ENCODE peak calls at places on chromosomes 5 and 9, in six cellular contexts. G is heart right ventricle, H is astrocyte of the spinal cord, N is IMR-90, S is kidney, T is glutamatergic neuron. U is an unnamed sample.

GRCh38 chr9:127720865-127721227 is 5.0 kb downstream of the TTC16 start:
- DNase-seq in N (no peak), T (no peak), S (peak), G (no peak), H (no peak), U (no peak)

GRCh38 chr9:35822926-35823325 is 5.6 kb downstream of the FAM221B start:
- DNase-seq in G (no peak), N (peak), H (no peak), S (no peak), T (no peak), U (no peak)

GRCh38 chr9:37309136-37309535 is 113.4 kb upstream of the GRHPR start:
- DNase-seq in H (no peak), S (no peak), N (peak), G (no peak), T (no peak), U (peak)

GRCh38 chr5:176415240-176416122 is 858 bp downstream of the CLTB start:
- DNase-seq in G (no peak), S (no peak), N (peak), H (peak), T (no peak), U (peak)

GRCh38 chr5:35920890-35921289 is 17.5 kb downstream of the CAPSL start:
- DNase-seq in H (no peak), T (no peak), S (no peak), G (no peak), N (no peak), U (no peak)

GRCh38 chr5:128212206-128212788 is 128.7 kb downstream of the SLC12A2 start:
- DNase-seq in H (no peak), S (no peak), G (no peak), N (no peak), T (no peak), U (no peak)

GRCh38 chr9:80146466-80146865 is 574.7 kb downstream of the TLE4 start:
- DNase-seq in N (peak), S (no peak), T (no peak), H (peak), G (no peak), U (peak)

GRCh38 chr5:172600571-172600970 is 40.5 kb upstream of the NEURL1B start:
- DNase-seq in T (no peak), H (no peak), S (no peak), G (peak), N (no peak), U (no peak)

GRCh38 chr9:21695443-21695842 is 107.0 kb upstream of the MTAP start:
- DNase-seq in S (no peak), H (no peak), N (no peak), T (no peak), G (no peak), U (no peak)

GRCh38 chr5:145924849-145925248 is 11.5 kb upstream of the SH3RF2 start:
- DNase-seq in G (no peak), N (no peak), S (no peak), H (no peak), T (no peak), U (no peak)

GRCh38 chr5:140224658-140225057 is 49.7 kb downstream of the CYSTM1 start:
- DNase-seq in S (no peak), G (no peak), T (no peak), H (no peak), N (no peak), U (no peak)

GRCh38 chr5:93162201-93162654 is 418.8 kb downstream of the NR2F1-AS1 start:
- DNase-seq in S (no peak), H (peak), T (peak), N (no peak), G (no peak), U (peak)

GRCh38 chr9:128149001-128149701 is at the start of gene LCN2:
- DNase-seq in T (no peak), N (no peak), G (no peak), S (peak), H (no peak), U (no peak)

GRCh38 chr5:126746290-126746689 is 30.6 kb upstream of the LMNB1 start:
- DNase-seq in S (no peak), H (no peak), N (no peak), G (no peak), T (no peak), U (no peak)

DNA sequence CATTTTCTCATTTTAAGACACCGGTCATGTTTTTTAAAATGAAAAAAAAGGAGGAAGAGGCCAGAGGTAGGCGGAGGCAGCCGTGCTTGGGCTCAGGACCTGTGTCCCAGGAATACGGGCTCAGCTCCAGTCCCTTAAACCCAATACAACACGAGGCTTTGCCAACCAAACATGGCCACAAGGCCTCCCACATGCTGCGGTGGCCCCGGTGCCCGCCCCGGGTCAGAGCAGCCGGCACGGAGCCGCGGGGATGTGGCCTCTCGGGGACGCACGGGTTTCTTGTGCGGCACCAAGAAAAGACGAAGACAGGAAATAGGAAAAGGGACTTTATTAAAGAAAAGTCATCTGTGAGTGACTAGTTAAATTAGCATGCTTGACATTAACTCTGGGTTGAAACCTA is 25.3 kb upstream of the CAMSAP1 start:
- DNase-seq in G (no peak), N (no peak), S (peak), T (no peak), H (no peak), U (no peak)
- TF ChIP-seq CTCF in G (no peak), N (no peak), S (no peak), T (no peak), H (no peak), U (no peak)

DNA sequence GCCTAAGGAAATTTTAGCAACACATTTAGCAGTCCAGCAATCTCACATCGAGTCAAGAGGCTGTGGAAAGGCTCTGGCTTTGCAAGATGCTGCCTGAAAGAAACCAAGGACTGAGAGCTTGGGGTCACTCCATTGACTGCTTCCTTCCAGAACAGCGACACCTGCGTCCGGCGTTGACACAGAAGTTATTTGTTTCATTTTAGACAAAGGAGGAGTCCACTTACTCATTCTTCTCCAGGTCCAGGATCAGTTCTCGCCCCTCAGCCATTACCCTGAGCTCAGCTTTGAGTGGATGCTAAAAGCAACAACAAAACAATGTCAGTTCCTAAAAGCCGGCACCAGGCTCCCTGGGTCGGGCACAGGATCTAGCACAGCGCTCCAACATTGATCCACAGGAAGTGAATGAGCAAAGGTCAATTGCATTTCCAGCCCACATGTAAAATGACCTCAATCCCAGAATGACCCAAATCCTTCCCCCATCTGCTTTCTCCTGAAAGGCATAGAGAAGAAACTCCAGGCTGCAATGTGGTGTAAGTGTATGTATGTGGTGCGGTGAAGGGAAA is 11.3 kb downstream of the ADAM19 start:
- DNase-seq in H (no peak), S (no peak), T (no peak), N (no peak), G (peak), U (no peak)
- TF ChIP-seq CTCF in H (peak), S (peak), T (no peak), N (no peak), G (peak), U (no peak)

GRCh38 chr5:131171276-131171815 is 602 bp downstream of the LYRM7 start:
- DNase-seq in H (no peak), N (no peak), S (no peak), G (no peak), T (no peak), U (no peak)

GRCh38 chr5:131164931-131165727 is at the start of gene HINT1:
- DNase-seq in T (peak), H (peak), G (peak), N (peak), S (peak), U (peak)

GRCh38 chr5:131167615-131168014 is 2.6 kb upstream of the HINT1 start:
- DNase-seq in S (no peak), G (no peak), T (no peak), N (no peak), H (no peak), U (no peak)

GRCh38 chr5:131169810-131170539 is 769 bp upstream of the LYRM7 start:
- DNase-seq in G (no peak), N (no peak), S (no peak), H (no peak), T (no peak), U (no peak)

DNA sequence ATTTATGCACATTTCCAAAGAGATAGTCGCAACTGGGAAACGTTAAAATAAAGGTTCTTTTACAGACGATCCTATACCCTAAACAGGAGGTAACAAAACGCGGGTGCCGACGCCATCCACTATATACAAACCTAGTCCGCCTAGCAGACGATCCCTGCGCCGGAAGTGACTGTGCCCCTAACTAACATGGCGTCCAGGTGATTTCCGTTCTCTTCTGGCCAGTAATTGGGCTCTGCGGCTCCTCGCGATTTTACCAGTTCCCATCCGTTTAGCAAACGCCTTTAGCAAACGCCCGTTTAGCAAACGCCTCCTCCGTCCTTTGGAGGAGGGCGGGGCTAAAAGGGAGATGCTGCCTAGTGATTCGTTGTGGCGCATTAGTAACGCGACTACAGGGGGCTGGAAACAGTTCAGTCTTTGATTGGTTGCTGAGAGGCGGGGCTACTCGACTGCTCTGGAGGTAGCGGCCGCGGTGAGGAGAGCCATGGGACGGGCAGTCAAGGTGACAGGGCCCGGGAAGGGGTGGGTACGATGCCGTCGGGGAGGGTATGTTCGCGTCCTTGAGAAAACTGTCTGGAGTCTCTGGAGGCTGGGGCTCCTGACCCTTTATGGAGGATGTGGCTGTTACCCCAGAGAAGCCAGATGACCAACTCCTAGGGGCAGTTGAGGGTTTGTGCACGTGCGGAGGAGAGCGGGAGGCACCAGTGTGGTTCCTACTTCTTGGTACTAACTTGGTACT is at the start of gene LYRM7:
- DNase-seq in S (peak), H (peak), T (peak), N (peak), G (peak), U (peak)
- TF ChIP-seq CTCF in S (no peak), H (no peak), T (no peak), N (peak), G (no peak), U (no peak)

DNA sequence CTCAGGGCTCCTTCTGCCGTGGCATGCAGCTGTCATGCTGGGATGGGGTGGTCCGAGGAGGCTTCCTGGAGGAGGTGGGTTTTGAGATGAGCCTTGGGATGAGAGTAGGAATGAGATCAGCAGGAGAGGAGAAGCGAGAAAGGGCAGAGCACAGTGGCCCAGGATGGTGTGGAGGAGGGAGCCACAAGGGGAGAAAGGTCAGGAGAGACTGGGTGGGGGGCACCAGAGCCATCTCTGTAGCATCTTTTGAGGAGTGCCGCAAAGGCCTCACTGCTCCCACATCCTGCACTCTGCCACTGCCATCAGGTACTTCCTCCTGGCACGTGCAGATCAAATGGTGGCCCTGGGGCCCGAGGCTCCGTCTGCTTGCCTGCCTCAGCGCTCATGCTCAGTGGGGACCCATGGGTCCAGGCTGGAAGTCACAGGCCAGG is 150.2 kb downstream of the MACROH2A1 start:
- DNase-seq in G (no peak), H (no peak), T (no peak), S (no peak), N (no peak), U (no peak)
- TF ChIP-seq CTCF in G (no peak), H (no peak), T (no peak), S (no peak), N (no peak), U (no peak)

GRCh38 chr5:144139586-144139985 is 30.9 kb downstream of the YIPF5 start:
- DNase-seq in H (peak), S (no peak), N (peak), G (no peak), T (no peak), U (peak)

GRCh38 chr5:144133050-144133633 is 37.3 kb downstream of the YIPF5 start:
- DNase-seq in G (no peak), S (no peak), T (no peak), H (no peak), N (no peak), U (no peak)

GRCh38 chr5:144131256-144131655 is 39.2 kb downstream of the YIPF5 start:
- DNase-seq in T (no peak), S (no peak), H (no peak), G (no peak), N (no peak), U (no peak)

GRCh38 chr5:144134181-144134827 is 36.2 kb downstream of the YIPF5 start:
- DNase-seq in G (no peak), S (no peak), H (no peak), T (no peak), N (no peak), U (no peak)

GRCh38 chr5:144135113-144135762 is 35.2 kb downstream of the YIPF5 start:
- DNase-seq in H (no peak), T (no peak), G (no peak), N (no peak), S (no peak), U (peak)
- TF ChIP-seq CTCF in H (no peak), T (no peak), G (no peak), N (no peak), S (no peak), U (no peak)

DNA sequence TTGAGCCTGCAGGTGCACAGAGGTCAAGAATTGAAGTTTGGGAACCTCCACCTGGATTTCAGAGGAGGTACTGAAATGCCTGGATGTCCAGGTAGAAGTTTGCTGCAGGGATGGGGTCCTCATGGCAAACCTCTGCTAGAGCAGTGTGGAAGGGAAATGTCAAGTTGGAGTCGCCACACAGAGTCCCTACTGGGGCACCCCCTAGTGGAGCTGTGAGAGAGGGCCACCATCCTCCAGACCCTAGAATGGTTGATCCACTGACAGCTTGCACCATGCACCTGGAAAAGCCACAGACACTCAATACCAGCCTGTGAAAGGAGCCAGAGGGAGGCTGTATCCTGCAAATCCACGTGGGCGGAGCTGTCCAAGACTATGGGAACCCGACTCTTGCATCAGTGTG is 78.0 kb downstream of the GABRA1 start:
- DNase-seq in H (no peak), N (no peak), T (no peak), G (no peak), S (no peak), U (no peak)
- TF ChIP-seq CTCF in H (no peak), N (no peak), T (no peak), G (no peak), S (no peak), U (no peak)

GRCh38 chr5:7955476-7955875 is 86.5 kb downstream of the MTRR start:
- DNase-seq in G (no peak), T (no peak), N (no peak), S (no peak), H (no peak), U (no peak)
- TF ChIP-seq CTCF in G (no peak), T (no peak), N (no peak), S (no peak), H (no peak), U (no peak)

GRCh38 chr5:180289966-180290365 is 1.9 kb downstream of the MAPK9 start:
- DNase-seq in T (no peak), S (peak), G (no peak), H (no peak), N (no peak), U (no peak)

GRCh38 chr5:180290568-180291233 is 1.2 kb downstream of the MAPK9 start:
- DNase-seq in T (no peak), H (no peak), S (no peak), G (no peak), N (no peak), U (no peak)

GRCh38 chr5:180291943-180292831 is at the start of gene MAPK9:
- DNase-seq in H (peak), N (peak), T (peak), S (peak), G (peak), U (peak)

GRCh38 chr5:180289433-180289832 is 2.5 kb downstream of the MAPK9 start:
- DNase-seq in S (peak), G (no peak), T (no peak), N (no peak), H (no peak), U (no peak)

GRCh38 chr5:180291234-180291940 is 496 bp downstream of the MAPK9 start:
- DNase-seq in T (peak), G (no peak), N (no peak), H (no peak), S (peak), U (no peak)
- TF ChIP-seq CTCF in T (no peak), G (no peak), N (peak), H (peak), S (no peak), U (no peak)

GRCh38 chr9:113600871-113601545 is 137.5 kb downstream of the RGS3 start:
- DNase-seq in T (no peak), S (peak), G (no peak), N (no peak), H (no peak), U (no peak)
- TF ChIP-seq CTCF in T (no peak), S (no peak), G (no peak), N (no peak), H (no peak), U (no peak)

GRCh38 chr9:20524776-20525175 is 97.5 kb downstream of the MLLT3 start:
- DNase-seq in T (no peak), N (no peak), S (no peak), H (no peak), G (no peak), U (peak)
- TF ChIP-seq CTCF in T (no peak), N (peak), S (peak), H (peak), G (no peak), U (peak)